ENCODE peak calls at places on chromosome 13, in nine cellular contexts. Z, N, S, U, E, V, L, W and Y are unnamed samples. For H4K20me1, the result is how much of the 10 kb centered on the place peaks cover.

GRCh38 chr13:99197257-99197651 is 3.4 kb upstream of the UBAC2 start:
- DNase-seq in S (no peak), E (no peak), W (no peak), U (no peak), V (no peak), L (no peak), N (no peak), Z (no peak), Y (no peak)

GRCh38 chr13:95216182-95216581 is 85.1 kb downstream of the ABCC4 start:
- DNase-seq in E (no peak), N (no peak), L (peak), V (no peak), U (no peak), W (no peak), Z (no peak), S (no peak), Y (no peak)

GRCh38 chr13:28679628-28680027 is 20.7 kb downstream of the POMP start:
- DNase-seq in L (no peak), N (no peak), V (peak), E (peak), Z (no peak), S (peak), W (peak), U (no peak), Y (peak)

GRCh38 chr13:26590379-26590778 is 32.9 kb downstream of the WASF3 start:
- DNase-seq in N (no peak), Z (no peak), W (no peak), U (no peak), L (no peak), V (no peak), S (no peak), E (no peak), Y (no peak)

GRCh38 chr13:40764587-40765403 is 6.2 kb downstream of the MRPS31 start:
- DNase-seq in E (peak), L (no peak), S (no peak), Z (peak), W (peak), N (no peak), V (no peak), U (peak), Y (peak)

GRCh38 chr13:95301135-95301946 is at the start of gene ABCC4:
- DNase-seq in E (peak), Z (peak), W (peak), L (no peak), S (peak), N (peak), U (no peak), V (peak), Y (peak)

GRCh38 chr13:54174001-54174400 is 1145.4 kb downstream of the OLFM4 start:
- DNase-seq in U (no peak), N (no peak), Z (no peak), V (no peak), L (no peak), S (no peak), W (no peak), E (no peak), Y (no peak)

GRCh38 chr13:107807306-107808073 is 407.8 kb downstream of the LIG4 start:
- DNase-seq in N (no peak), V (no peak), E (peak), Z (no peak), U (no peak), L (no peak), S (no peak), W (no peak), Y (no peak)

GRCh38 chr13:45595968-45596367 is 19.6 kb downstream of the ERICH6B start:
- DNase-seq in U (no peak), N (no peak), V (peak), W (peak), S (no peak), Z (peak), E (no peak), L (no peak), Y (no peak)

GRCh38 chr13:49587311-49587847 is 2.0 kb upstream of the RCBTB1 start:
- DNase-seq in W (peak), N (no peak), U (no peak), Z (peak), L (peak), E (peak), S (peak), V (no peak), Y (no peak)

GRCh38 chr13:60288569-60288968 is 108.5 kb upstream of the TDRD3 start:
- DNase-seq in E (no peak), V (no peak), Z (no peak), N (no peak), W (no peak), U (no peak), S (no peak), L (no peak), Y (no peak)

GRCh38 chr13:48857576-48857975 is 118.1 kb upstream of the FNDC3A start:
- DNase-seq in L (no peak), N (no peak), U (no peak), Z (no peak), E (no peak), S (no peak), V (no peak), W (no peak), Y (peak)

GRCh38 chr13:104460553-104460952 is 1394.3 kb upstream of the SLC10A2 start:
- DNase-seq in L (no peak), Z (peak), S (no peak), N (no peak), W (no peak), U (no peak), E (peak), V (no peak), Y (no peak)

GRCh38 chr13:60326273-60326672 is 70.7 kb upstream of the TDRD3 start:
- DNase-seq in Z (no peak), V (peak), L (no peak), U (no peak), N (no peak), S (no peak), E (no peak), W (no peak), Y (no peak)

GRCh38 chr13:33531484-33531883 is 245.9 kb upstream of the STARD13 start:
- DNase-seq in E (no peak), S (no peak), W (no peak), L (no peak), V (no peak), U (no peak), N (no peak), Z (no peak), Y (no peak)

GRCh38 chr13:109275848-109276247 is 510.5 kb downstream of the IRS2 start:
- DNase-seq in W (peak), S (no peak), E (peak), U (no peak), Z (peak), V (peak), N (peak), L (no peak), Y (peak)

GRCh38 chr13:33373624-33374023 is 88.1 kb upstream of the STARD13 start:
- DNase-seq in E (no peak), L (no peak), U (no peak), V (no peak), N (no peak), Z (no peak), W (no peak), S (no peak), Y (no peak)

GRCh38 chr13:100138859-100139491 is 50.1 kb downstream of the PCCA start:
- DNase-seq in U (no peak), V (no peak), S (no peak), Z (peak), W (peak), E (peak), L (no peak), N (no peak), Y (no peak)

GRCh38 chr13:71722206-71722605 is 144.8 kb downstream of the DACH1 start:
- DNase-seq in W (no peak), U (no peak), S (peak), V (no peak), E (peak), L (no peak), N (no peak), Z (peak), Y (no peak)

GRCh38 chr13:110559429-110559943 is 2.0 kb downstream of the RAB20 start:
- DNase-seq in N (no peak), Z (peak), W (peak), V (no peak), S (peak), L (peak), E (no peak), U (no peak), Y (no peak)

GRCh38 chr13:24616514-24616913 is 63.7 kb upstream of the ATP12A start:
- DNase-seq in S (no peak), L (no peak), U (no peak), E (no peak), V (no peak), W (no peak), N (no peak), Z (no peak), Y (no peak)

GRCh38 chr13:100773923-100774641 is 99.5 kb upstream of the TMTC4 start:
- DNase-seq in N (no peak), Z (no peak), W (no peak), U (no peak), S (no peak), L (no peak), E (no peak), V (peak), Y (no peak)

GRCh38 chr13:91467236-91467635 is 68.8 kb downstream of the GPC5 start:
- DNase-seq in L (no peak), N (no peak), E (no peak), W (no peak), S (no peak), V (no peak), Z (no peak), U (no peak), Y (no peak)

DNA sequence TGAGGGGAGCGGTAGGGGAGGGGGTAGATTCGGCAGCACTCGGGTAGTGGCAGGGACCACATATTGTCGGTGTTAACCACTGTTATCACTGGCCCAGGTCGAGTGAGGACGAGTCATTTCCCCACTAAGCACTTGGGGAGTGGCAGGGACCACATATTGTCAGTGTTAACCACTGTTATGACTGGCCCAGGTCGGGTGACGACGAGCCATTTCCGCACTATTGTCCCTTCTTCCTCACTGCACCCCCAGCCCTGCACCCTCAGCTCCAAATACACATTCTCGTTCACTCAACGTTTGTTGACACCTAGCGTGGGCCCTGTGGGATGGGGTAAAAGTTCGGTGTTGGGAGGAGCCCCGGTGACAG is 467 bp upstream of the CLN5 start:
- DNase-seq in L (no peak), W (peak), V (no peak), S (no peak), U (no peak), E (peak), Z (peak), N (no peak), Y (no peak)
- H4K20me1 ChIP-seq in L (under half), W (under half), V (under half), S (under half), U (under half), E (under half), Z (under half), N (under half), Y (under half)

GRCh38 chr13:21032656-21033055 is 28.7 kb downstream of the LATS2 start:
- DNase-seq in V (no peak), L (no peak), W (no peak), S (no peak), Z (no peak), N (no peak), E (no peak), U (no peak), Y (no peak)

GRCh38 chr13:21034602-21035190 is 26.7 kb downstream of the LATS2 start:
- DNase-seq in N (peak), Z (no peak), W (peak), S (no peak), U (no peak), E (peak), V (peak), L (no peak), Y (no peak)

GRCh38 chr13:21031594-21031993 is 29.8 kb downstream of the LATS2 start:
- DNase-seq in S (no peak), N (no peak), V (no peak), Z (no peak), U (no peak), W (no peak), E (no peak), L (no peak), Y (no peak)

GRCh38 chr13:21033224-21033855 is 28.0 kb downstream of the LATS2 start:
- DNase-seq in L (no peak), N (no peak), W (peak), Z (peak), S (no peak), V (no peak), U (no peak), E (peak), Y (no peak)

GRCh38 chr13:21033866-21034601 is 27.4 kb downstream of the LATS2 start:
- DNase-seq in U (no peak), E (peak), W (peak), V (no peak), L (peak), Z (peak), S (no peak), N (no peak), Y (no peak)
- H3K4me2 ChIP-seq in U (no peak), E (peak), W (peak), V (peak), L (no peak), Z (peak), S (peak), N (no peak), Y (no peak)

DNA sequence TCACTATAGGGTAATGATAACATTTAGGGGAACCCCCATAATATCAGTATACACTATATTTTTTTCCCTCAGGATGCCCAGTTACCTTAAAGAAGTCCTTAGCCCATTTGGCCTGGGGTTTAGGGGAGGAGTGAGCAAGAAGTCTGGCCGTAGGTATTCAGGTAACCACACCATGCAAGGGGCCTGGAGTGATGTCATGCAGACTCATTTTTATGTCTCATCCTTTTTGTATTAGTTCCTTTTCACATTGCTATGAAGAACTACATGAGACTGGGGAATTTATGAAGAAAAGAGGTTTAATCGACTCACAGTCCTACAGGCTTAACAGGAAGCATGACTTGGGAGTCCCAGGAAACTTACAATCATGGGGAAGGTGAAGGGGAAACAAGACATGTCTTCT is 12.2 kb downstream of the TPP2 start:
- DNase-seq in L (no peak), W (no peak), Z (peak), S (no peak), N (no peak), U (no peak), E (no peak), V (no peak), Y (no peak)
- H4K20me1 ChIP-seq in L (under half), W (under half), Z (under half), S (under half), N (under half), U (half or more), E (under half), V (under half), Y (under half)

GRCh38 chr13:44371421-44371820 is 2.2 kb upstream of the SERP2 start:
- DNase-seq in L (no peak), V (no peak), E (no peak), W (no peak), Z (no peak), U (no peak), N (no peak), S (no peak), Y (no peak)

GRCh38 chr13:44368599-44369368 is 4.8 kb upstream of the SERP2 start:
- DNase-seq in U (no peak), Z (no peak), W (no peak), V (no peak), S (no peak), N (no peak), E (no peak), L (peak), Y (no peak)

GRCh38 chr13:44365899-44366298 is 7.7 kb upstream of the SERP2 start:
- DNase-seq in L (no peak), Z (no peak), S (no peak), W (no peak), V (no peak), E (no peak), U (no peak), N (no peak), Y (no peak)

GRCh38 chr13:44365008-44365407 is 8.6 kb upstream of the SERP2 start:
- DNase-seq in L (no peak), N (no peak), E (peak), V (no peak), Z (peak), U (no peak), W (peak), S (peak), Y (no peak)

GRCh38 chr13:44368062-44368591 is 5.5 kb upstream of the SERP2 start:
- DNase-seq in U (no peak), V (no peak), Z (no peak), L (no peak), S (peak), E (peak), N (no peak), W (peak), Y (no peak)
- H3K4me2 ChIP-seq in U (no peak), V (no peak), Z (no peak), L (peak), S (peak), E (peak), N (no peak), W (no peak), Y (no peak)

GRCh38 chr13:114115796-114116195 is 16.6 kb downstream of the RASA3 start:
- DNase-seq in Z (no peak), N (no peak), W (no peak), S (no peak), L (no peak), V (no peak), U (no peak), E (no peak), Y (no peak)

GRCh38 chr13:114116734-114117133 is 15.7 kb downstream of the RASA3 start:
- DNase-seq in W (no peak), Z (no peak), L (no peak), S (no peak), N (no peak), U (no peak), V (no peak), E (no peak), Y (no peak)

GRCh38 chr13:114119196-114119595 is 13.2 kb downstream of the RASA3 start:
- DNase-seq in L (no peak), N (peak), U (no peak), E (peak), V (peak), W (peak), S (peak), Z (peak), Y (no peak)

GRCh38 chr13:114118763-114119123 is 13.7 kb downstream of the RASA3 start:
- DNase-seq in E (peak), U (no peak), V (no peak), W (peak), N (no peak), S (peak), Z (no peak), L (no peak), Y (no peak)

DNA sequence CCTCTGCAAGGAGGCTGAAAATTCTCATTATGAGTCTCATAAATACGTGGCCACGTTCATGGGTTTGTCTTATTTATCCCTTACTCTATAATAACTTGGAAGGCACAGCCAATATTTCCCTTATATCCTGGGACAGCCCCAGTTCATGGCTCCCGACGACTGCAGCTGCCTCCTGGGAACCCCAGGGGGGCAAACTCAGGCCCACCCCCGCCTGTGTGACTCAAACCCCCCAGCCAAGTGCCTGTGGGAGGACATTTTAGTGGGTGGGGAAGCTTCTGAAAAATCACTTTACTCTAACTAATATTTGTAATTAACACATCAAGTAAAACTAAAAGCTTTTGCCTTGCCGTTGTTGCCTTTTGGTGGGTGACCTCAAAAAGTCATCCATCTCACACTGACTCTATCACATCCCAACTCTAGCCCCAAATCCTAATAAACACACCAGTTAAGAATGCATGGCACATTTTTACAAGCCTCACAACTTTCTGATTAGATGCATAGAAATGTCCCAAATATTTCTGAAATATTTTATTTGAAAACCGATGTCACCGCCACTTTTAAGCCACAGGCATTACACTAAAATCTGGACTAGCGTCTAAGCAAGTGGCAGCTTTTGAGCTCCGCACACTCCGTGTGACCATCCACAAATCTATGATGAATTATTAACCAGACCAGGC is 14.2 kb downstream of the RASA3 start:
- DNase-seq in L (no peak), S (no peak), E (no peak), W (peak), N (no peak), V (no peak), U (no peak), Z (no peak), Y (no peak)
- H4K20me1 ChIP-seq in L (under half), S (under half), E (under half), W (under half), N (under half), V (under half), U (half or more), Z (under half), Y (under half)

DNA sequence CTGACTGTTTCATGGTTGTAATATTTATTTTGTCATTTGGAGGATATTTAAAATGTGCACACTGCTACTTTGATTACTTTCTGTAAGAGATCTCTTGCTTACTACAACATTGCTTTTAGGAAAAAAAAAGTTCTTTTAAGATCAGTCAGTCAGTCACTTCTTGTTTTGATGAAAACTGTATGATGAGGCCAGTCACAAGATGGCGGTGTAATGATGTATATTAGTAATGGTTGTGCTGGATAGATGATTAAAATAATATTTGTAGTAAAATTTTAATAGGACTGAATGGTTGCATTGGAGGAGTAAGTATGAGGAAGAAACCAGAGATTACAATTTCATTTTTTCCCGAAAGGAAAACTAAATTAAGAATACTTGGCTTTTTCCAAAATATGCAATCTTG is 2411.1 kb downstream of the PCDH9 start:
- DNase-seq in L (no peak), S (peak), U (no peak), E (no peak), Z (no peak), W (no peak), V (no peak), N (no peak), Y (peak)
- H3K4me2 ChIP-seq in L (no peak), S (no peak), U (no peak), E (no peak), Z (no peak), W (no peak), V (no peak), N (no peak), Y (no peak)

DNA sequence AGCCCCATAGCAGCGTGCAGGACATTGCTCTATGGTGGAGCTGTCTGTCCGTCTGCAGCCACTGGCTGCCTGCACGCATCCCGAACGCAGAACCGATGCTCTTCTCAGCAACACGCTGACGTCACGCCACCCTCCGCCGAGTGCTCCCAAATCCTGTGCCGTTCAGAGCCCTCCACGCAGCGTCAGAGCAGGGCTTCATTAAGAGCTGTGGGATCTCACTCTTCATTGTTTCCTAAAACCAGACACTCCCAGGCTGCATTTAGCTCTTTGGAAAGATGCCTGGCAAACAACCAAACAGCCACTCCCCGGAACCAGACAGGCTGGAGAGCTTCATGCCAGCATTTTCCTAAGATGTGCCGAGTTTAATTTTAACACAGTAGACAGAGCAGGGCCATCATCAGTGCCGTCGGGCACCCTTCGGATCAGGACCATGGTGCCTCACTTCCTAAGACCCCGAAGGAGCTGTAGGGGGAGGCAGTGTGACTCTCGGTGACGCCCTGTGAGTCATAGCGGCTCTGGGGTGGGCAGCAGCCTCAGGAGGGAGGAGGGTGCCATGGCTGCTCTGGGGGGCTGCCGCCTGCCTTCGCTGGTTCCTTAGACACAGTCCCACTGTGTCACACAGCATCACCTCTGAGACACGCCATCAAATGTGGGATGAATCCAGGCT is 131.5 kb upstream of the MCF2L start:
- DNase-seq in N (no peak), U (no peak), S (no peak), Z (no peak), V (no peak), W (peak), E (no peak), L (no peak), Y (no peak)
- H4K20me1 ChIP-seq in N (under half), U (under half), S (under half), Z (under half), V (under half), W (under half), E (under half), L (under half), Y (under half)